ENCODE peak calls at places on chromosomes 4 and X, in five cellular contexts. K, C, P, S and N are unnamed samples.

GRCh38 chr4:40199999-40200880 is 3.4 kb downstream of the RHOH start:
- DNase-seq in K (peak), C (peak), P (peak), S (peak), N (no peak)

GRCh38 chrX:121869876-121870477 is 822.6 kb downstream of the GLUD2 start:
- DNase-seq in K (no peak), C (no peak), P (no peak), S (no peak), N (no peak)

GRCh38 chr4:2595436-2595835 is 59.0 kb downstream of the FAM193A start:
- DNase-seq in K (no peak), C (no peak), P (no peak), S (no peak), N (no peak)

GRCh38 chrX:150768132-150768485 is 74.9 kb downstream of the MTMR1 start:
- DNase-seq in K (no peak), C (no peak), P (no peak), S (no peak), N (no peak)

GRCh38 chrX:37455381-37455780 is 106.2 kb downstream of the PRRG1 start:
- DNase-seq in K (no peak), C (no peak), P (peak), S (no peak), N (no peak)

GRCh38 chrX:447052-447451 is 60.3 kb upstream of the PPP2R3B start:
- DNase-seq in K (no peak), C (no peak), P (no peak), S (no peak), N (no peak)

GRCh38 chr4:173264245-173264959 is 69.8 kb downstream of the HMGB2 start:
- DNase-seq in K (peak), C (no peak), P (peak), S (peak), N (no peak)

GRCh38 chr4:147325566-147325965 is 155.3 kb upstream of the EDNRA start:
- DNase-seq in K (no peak), C (no peak), P (no peak), S (no peak), N (peak)

GRCh38 chr4:2472187-2472586 is 3.3 kb downstream of the RNF4 start:
- DNase-seq in K (no peak), C (no peak), P (peak), S (no peak), N (no peak)

GRCh38 chrX:24550166-24550565 is 85.1 kb downstream of the PDK3 start:
- DNase-seq in K (no peak), C (no peak), P (no peak), S (no peak), N (no peak)

GRCh38 chr4:137922721-137923120 is 319.4 kb downstream of the SLC7A11 start:
- DNase-seq in K (no peak), C (no peak), P (no peak), S (no peak), N (no peak)